ENCODE peak calls at places on chromosome 17, in seven cellular contexts. E, W, Q, R, D, Y and L are unnamed samples. For H3K4me1, the result is how much of the 10 kb centered on the place peaks cover.

GRCh38 chr17:261640-262039 is 80.2 kb upstream of the DOC2B start:
- DNase-seq in W (no peak), Q (no peak), Y (no peak), R (no peak), E (no peak), D (no peak), L (no peak)

GRCh38 chr17:77437017-77437416 is 296.2 kb downstream of the SEC14L1 start:
- DNase-seq in E (no peak), R (no peak), W (peak), D (no peak), Y (no peak), Q (no peak), L (no peak)

GRCh38 chr17:82108038-82108998 is 10.3 kb upstream of the FASN start:
- DNase-seq in D (no peak), R (no peak), Q (no peak), E (no peak), Y (peak), W (no peak), L (no peak)

GRCh38 chr17:3762922-3763776 is 37.8 kb downstream of the ITGAE start:
- DNase-seq in E (no peak), R (no peak), W (no peak), D (no peak), Q (no peak), Y (peak), L (no peak)

GRCh38 chr17:31479524-31479923 is 88.0 kb downstream of the RAB11FIP4 start:
- DNase-seq in W (no peak), Y (no peak), Q (no peak), E (no peak), R (no peak), D (no peak), L (no peak)

GRCh38 chr17:77888242-77889134 is 70.0 kb upstream of the TNRC6C start:
- DNase-seq in Y (no peak), R (no peak), E (peak), Q (no peak), D (no peak), W (no peak), L (no peak)

GRCh38 chr17:2484876-2485275 is 26.8 kb downstream of the METTL16 start:
- DNase-seq in Y (no peak), W (no peak), Q (no peak), E (no peak), R (peak), D (peak), L (no peak)

GRCh38 chr17:75124041-75124818 is 7.3 kb downstream of the NT5C start:
- DNase-seq in Q (peak), D (no peak), Y (peak), E (peak), W (peak), R (no peak), L (no peak)

GRCh38 chr17:77873518-77874302 is 84.8 kb upstream of the TNRC6C start:
- DNase-seq in W (no peak), R (no peak), D (no peak), E (peak), Q (no peak), Y (peak), L (no peak)

GRCh38 chr17:6254036-6254435 is 180.9 kb downstream of the AIPL1 start:
- DNase-seq in R (no peak), D (no peak), Q (no peak), E (no peak), W (no peak), Y (no peak), L (no peak)

GRCh38 chr17:46789610-46790009 is 28.9 kb downstream of the WNT3 start:
- DNase-seq in Y (no peak), W (no peak), D (no peak), R (no peak), Q (no peak), E (no peak), L (no peak)

GRCh38 chr17:82884341-82884871 is 44.6 kb upstream of the ZNF750 start:
- DNase-seq in D (no peak), W (no peak), Y (peak), E (no peak), R (no peak), Q (no peak), L (no peak)

GRCh38 chr17:330993-331701 is 21.5 kb downstream of the RPH3AL start:
- DNase-seq in W (peak), Y (peak), Q (no peak), D (no peak), R (no peak), E (peak), L (no peak)

GRCh38 chr17:58335779-58336455 is 7.3 kb upstream of the TSPOAP1 start:
- DNase-seq in D (no peak), R (no peak), W (no peak), Y (no peak), Q (no peak), E (peak), L (no peak)

GRCh38 chr17:12967962-12968361 is 49.9 kb downstream of the ELAC2 start:
- DNase-seq in Q (no peak), E (peak), Y (no peak), R (no peak), W (no peak), D (no peak), L (no peak)

GRCh38 chr17:12979255-12979654 is 38.6 kb downstream of the ELAC2 start:
- DNase-seq in E (no peak), Q (no peak), W (no peak), Y (no peak), D (no peak), R (no peak), L (no peak)

GRCh38 chr17:12977008-12977751 is 40.6 kb downstream of the ELAC2 start:
- DNase-seq in D (no peak), Y (no peak), R (peak), W (no peak), E (no peak), Q (no peak), L (no peak)

GRCh38 chr17:12974319-12974661 is 43.5 kb downstream of the ELAC2 start:
- DNase-seq in Q (no peak), R (no peak), D (no peak), W (no peak), Y (no peak), E (no peak), L (no peak)

GRCh38 chr17:12973496-12974318 is 44.1 kb downstream of the ELAC2 start:
- DNase-seq in W (no peak), Q (no peak), D (peak), E (peak), R (peak), Y (no peak), L (no peak)
- H3K4me3 ChIP-seq in W (peak), Q (no peak), D (no peak), E (no peak), R (peak), Y (no peak), L (peak)

GRCh38 chr17:27322690-27323508 is 29.0 kb downstream of the WSB1 start:
- DNase-seq in Q (no peak), W (no peak), Y (no peak), E (no peak), D (no peak), R (no peak), L (peak)
- H3K27ac ChIP-seq in Q (peak), W (peak), Y (peak), E (peak), D (no peak), R (no peak), L (peak)

GRCh38 chr17:65287040-65287439 is 149.9 kb downstream of the RGS9 start:
- DNase-seq in E (no peak), Q (no peak), W (no peak), Y (no peak), R (no peak), D (peak), L (no peak)
- H3K4me1 ChIP-seq in E (under half), Q (under half), W (under half), Y (under half), R (under half), D (under half), L (under half)

GRCh38 chr17:60065867-60066266 is 12.9 kb downstream of the HEATR6 start:
- DNase-seq in R (no peak), D (no peak), Q (no peak), W (no peak), E (no peak), Y (no peak), L (no peak)
- H3K4me3 ChIP-seq in R (no peak), D (no peak), Q (no peak), W (no peak), E (no peak), Y (no peak), L (no peak)

DNA sequence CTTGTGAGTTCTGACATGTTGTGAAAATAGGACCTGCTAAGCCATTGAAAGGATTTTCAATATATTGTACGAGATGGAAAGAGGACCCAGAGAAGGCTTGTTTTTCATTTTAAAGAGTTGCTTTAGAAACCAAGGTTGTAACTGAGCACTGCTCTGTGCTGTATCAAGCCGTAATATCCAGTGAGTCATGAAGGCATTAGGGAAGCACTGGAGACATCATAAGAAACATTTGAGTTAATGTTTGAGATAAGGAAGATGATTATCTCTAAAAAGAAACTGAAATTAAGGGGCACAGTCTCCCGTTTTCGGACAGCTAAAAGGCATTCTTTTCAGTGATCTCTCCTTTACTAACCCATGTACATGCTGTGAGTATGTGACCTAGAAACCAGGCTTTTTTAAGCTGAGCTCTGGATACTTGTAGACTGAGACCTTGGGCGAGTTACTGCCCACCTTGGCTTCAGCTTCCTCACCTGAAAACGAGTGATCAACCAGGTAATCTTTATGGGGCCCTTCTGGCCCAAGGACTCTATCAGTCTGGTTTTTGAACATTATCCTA is 149.2 kb upstream of the TBX2 start:
- DNase-seq in Q (peak), Y (no peak), E (no peak), D (no peak), W (no peak), R (no peak), L (no peak)
- H3K27ac ChIP-seq in Q (peak), Y (peak), E (peak), D (no peak), W (peak), R (no peak), L (peak)